ENCODE peak calls at places on chromosome 12, in seven cellular contexts. D, P, J, Y, L, Z and F are unnamed samples.
A peak's percentile ranks its signal among the peaks of the same experiment; 100 is the strongest.

GRCh38 chr12:132147423-132148367 is 3.4 kb downstream of the NOC4L start:
- DNase-seq in L (no peak), Z (no peak), Y (no peak), P (no peak), J (no peak), D (peak; percentile 51), F (no peak)

GRCh38 chr12:29782821-29783772 is 645 bp downstream of the TMTC1 start:
- DNase-seq in P (peak; percentile 49), L (no peak), Z (peak; percentile 77), Y (peak; percentile 81), J (peak; percentile 56), D (peak; percentile 83), F (no peak)

GRCh38 chr12:6724409-6724797 is 557 bp downstream of the COPS7A start:
- DNase-seq in Z (no peak), D (no peak), L (no peak), J (no peak), Y (peak; percentile 52), P (no peak), F (peak; percentile 72)

GRCh38 chr12:111953455-111953854 is 59.5 kb downstream of the TMEM116 start:
- DNase-seq in L (no peak), Z (no peak), Y (no peak), J (no peak), P (peak; percentile 84), D (no peak), F (no peak)

GRCh38 chr12:11164384-11164783 is 6.6 kb upstream of the SMIM10L1 start:
- DNase-seq in D (no peak), Z (no peak), J (no peak), L (no peak), Y (no peak), P (no peak), F (no peak)

GRCh38 chr12:106247731-106248176 is at the start of gene CKAP4:
- DNase-seq in J (peak; percentile 73), P (peak; percentile 74), Z (peak; percentile 92), D (peak; percentile 88), Y (peak; percentile 93), L (peak; percentile 64), F (no peak)

GRCh38 chr12:24246921-24247320 is 297.5 kb upstream of the SOX5 start:
- DNase-seq in Y (no peak), J (no peak), Z (no peak), P (no peak), L (no peak), D (no peak), F (no peak)

GRCh38 chr12:28114488-28114887 is 75.8 kb upstream of the CCDC91 start:
- DNase-seq in P (no peak), D (no peak), L (no peak), Y (peak; percentile 79), J (no peak), Z (no peak), F (no peak)

GRCh38 chr12:16962889-16963288 is 356.9 kb upstream of the LMO3 start:
- DNase-seq in D (no peak), Z (no peak), L (no peak), J (no peak), P (no peak), Y (no peak), F (no peak)

GRCh38 chr12:57590536-57590891 is 478 bp upstream of the PIP4K2C start:
- DNase-seq in Y (no peak), D (no peak), P (no peak), L (no peak), J (no peak), Z (no peak), F (no peak)

GRCh38 chr12:9649532-9649940 is 20.0 kb upstream of the CLEC2D start:
- DNase-seq in L (peak; percentile 22), P (no peak), Y (no peak), J (no peak), D (no peak), Z (peak; percentile 20), F (no peak)

GRCh38 chr12:132490481-132491348 is 764 bp downstream of the FBRSL1 start:
- DNase-seq in D (no peak), Z (peak; percentile 53), P (peak; percentile 9), J (no peak), L (no peak), Y (peak; percentile 75), F (no peak)

GRCh38 chr12:130017571-130018449 is 114.0 kb upstream of the TMEM132D start:
- DNase-seq in Z (peak; percentile 30), D (peak; percentile 65), L (no peak), Y (peak; percentile 28), J (no peak), P (no peak), F (no peak)

GRCh38 chr12:102461501-102461900 is 18.9 kb downstream of the IGF1 start:
- DNase-seq in Y (no peak), L (no peak), J (no peak), P (no peak), D (no peak), Z (no peak), F (no peak)

GRCh38 chr12:101480849-101481248 is 5.7 kb downstream of the SPIC start:
- DNase-seq in L (no peak), J (no peak), P (no peak), D (no peak), Y (no peak), Z (no peak), F (no peak)

GRCh38 chr12:1695836-1696670 is 5.2 kb downstream of the ADIPOR2 start:
- DNase-seq in J (no peak), L (no peak), D (no peak), Z (no peak), Y (peak; percentile 10), P (peak; percentile 39), F (no peak)

GRCh38 chr12:122523280-122523679 is 3.5 kb downstream of the RSRC2 start:
- DNase-seq in Y (peak; percentile 79), L (no peak), D (no peak), P (no peak), J (no peak), Z (no peak), F (peak; percentile 68)

GRCh38 chr12:80216890-80217559 is 117.7 kb downstream of the OTOGL start:
- DNase-seq in J (no peak), Y (no peak), P (no peak), L (no peak), Z (peak; percentile 42), D (no peak), F (no peak)

GRCh38 chr12:30965613-30965985 is 39.1 kb downstream of the TSPAN11 start:
- DNase-seq in Y (no peak), Z (no peak), J (no peak), P (peak; percentile 11), L (no peak), D (peak; percentile 6), F (no peak)

GRCh38 chr12:122830517-122831214 is 4.6 kb upstream of the HIP1R start:
- DNase-seq in D (no peak), L (no peak), P (no peak), Y (peak; percentile 94), J (no peak), Z (no peak), F (peak; percentile 27)

GRCh38 chr12:2586159-2587035 is 208.4 kb upstream of the FKBP4 start:
- DNase-seq in L (no peak), Y (no peak), Z (no peak), D (no peak), J (no peak), P (no peak), F (no peak)

GRCh38 chr12:50720085-50720484 is 43.8 kb upstream of the ATF1 start:
- DNase-seq in L (no peak), Y (peak; percentile 59), J (no peak), P (no peak), D (no peak), Z (no peak), F (no peak)

GRCh38 chr12:94070520-94070919 is 77.9 kb upstream of the PLXNC1 start:
- DNase-seq in D (no peak), Z (no peak), P (no peak), L (no peak), Y (no peak), J (no peak), F (no peak)

GRCh38 chr12:29278673-29279420 is 102.1 kb downstream of the ERGIC2 start:
- DNase-seq in Z (no peak), J (no peak), L (no peak), D (no peak), Y (peak; percentile 53), P (no peak), F (no peak)

GRCh38 chr12:107560194-107560905 is 125.2 kb upstream of the PWP1 start:
- DNase-seq in L (no peak), P (no peak), J (peak; percentile 4), Z (peak; percentile 26), D (no peak), Y (no peak), F (no peak)

DNA sequence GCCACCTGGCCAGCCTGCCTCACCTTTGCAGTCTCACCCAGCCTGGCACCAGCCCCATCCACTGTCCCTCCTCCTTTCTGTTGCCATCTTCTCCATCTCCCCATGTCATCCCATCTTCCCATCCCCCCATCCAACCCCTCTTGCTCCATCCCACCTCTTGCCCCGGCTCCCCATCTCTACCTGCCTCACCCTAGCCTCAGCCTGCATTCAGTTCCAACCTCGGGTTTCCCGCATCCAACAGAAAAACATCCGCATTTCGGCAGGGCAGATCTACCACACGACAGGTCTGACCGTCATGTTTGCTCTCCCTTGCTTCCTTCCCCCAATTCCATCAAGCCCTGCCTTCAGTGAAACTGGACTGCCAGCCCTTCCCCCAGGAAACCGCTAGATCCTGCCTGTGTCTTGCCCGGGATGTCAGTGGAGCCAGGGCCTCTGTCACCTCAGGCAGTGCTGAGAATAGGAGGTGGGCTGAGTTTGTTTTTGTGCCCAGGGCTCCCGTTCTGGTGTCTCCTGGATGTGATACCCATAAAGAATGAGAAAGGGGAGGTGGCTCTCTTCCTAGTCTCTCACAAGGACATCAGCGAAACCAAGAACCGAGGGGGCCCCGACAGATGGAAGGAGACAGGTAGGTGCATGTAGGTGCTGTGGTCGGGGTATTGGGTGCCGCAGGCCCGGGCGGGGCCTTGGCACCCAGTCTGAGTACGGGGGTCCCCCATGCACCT is 2.5 kb downstream of the KCNH3 start:
- DNase-seq in J (no peak), L (no peak), Y (no peak), P (no peak), D (no peak), Z (no peak), F (no peak)
- H3K27me3 ChIP-seq in J (peaks cover 33% of the 10 kb centered on the region), L (no peaks in the 10 kb centered on the region), Y (peaks cover 37% of the 10 kb centered on the region), P (peaks cover 20% of the 10 kb centered on the region), D (peaks cover 27% of the 10 kb centered on the region), Z (peaks cover 100% of the 10 kb centered on the region), F (peaks cover 26% of the 10 kb centered on the region)

DNA sequence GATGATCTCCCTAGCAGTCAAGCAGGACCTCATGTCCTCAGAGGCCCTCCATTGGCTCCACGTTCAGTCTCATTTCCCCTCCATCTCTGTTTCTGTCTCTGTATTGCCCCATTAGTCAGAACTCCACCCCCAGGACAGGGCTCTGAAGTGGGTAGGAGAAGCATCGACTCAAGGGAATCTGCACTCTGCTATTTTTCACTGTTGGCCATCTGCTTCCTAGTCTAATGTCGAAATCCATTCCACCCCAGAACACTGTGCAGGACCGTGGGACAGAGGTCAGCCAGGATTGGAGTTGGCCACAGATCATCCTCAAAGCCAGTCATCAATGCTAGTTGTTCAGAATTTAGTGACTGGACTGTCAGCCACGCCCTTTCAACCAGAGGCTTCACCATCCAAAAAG is 10.1 kb downstream of the KRT77 start:
- DNase-seq in Y (no peak), J (no peak), L (no peak), D (no peak), P (no peak), Z (no peak), F (no peak)
- H3K27me3 ChIP-seq in Y (peaks cover 71% of the 10 kb centered on the region), J (no peaks in the 10 kb centered on the region), L (no peaks in the 10 kb centered on the region), D (peaks cover 15% of the 10 kb centered on the region), P (peaks cover 22% of the 10 kb centered on the region), Z (peaks cover 50% of the 10 kb centered on the region), F (peaks cover 20% of the 10 kb centered on the region)

GRCh38 chr12:52394836-52395405 is 9.5 kb upstream of the KRT84 start:
- DNase-seq in D (peak; percentile 19), J (no peak), Z (no peak), L (no peak), Y (no peak), P (no peak), F (no peak)
- H3K27me3 ChIP-seq in D (peaks cover 2% of the 10 kb centered on the region), J (no peaks in the 10 kb centered on the region), Z (no peaks in the 10 kb centered on the region), L (no peaks in the 10 kb centered on the region), Y (peaks cover 32% of the 10 kb centered on the region), P (no peaks in the 10 kb centered on the region), F (no peaks in the 10 kb centered on the region)

GRCh38 chr12:113459981-113460380 is 11.7 kb downstream of the LHX5 start:
- DNase-seq in D (no peak), Z (no peak), L (no peak), P (no peak), J (no peak), Y (no peak), F (no peak)
- H3K27me3 ChIP-seq in D (peaks cover 17% of the 10 kb centered on the region), Z (no peaks in the 10 kb centered on the region), L (peaks cover 11% of the 10 kb centered on the region), P (peaks cover 15% of the 10 kb centered on the region), J (peaks cover 6% of the 10 kb centered on the region), Y (peaks cover 44% of the 10 kb centered on the region), F (peaks cover 29% of the 10 kb centered on the region)